ENCODE peak calls at places on chromosome X, in four cellular contexts. M, G, B and D are unnamed samples. For H3K4me1 and H3K27me3, the result is how much of the 10 kb centered on the place peaks cover.

GRCh38 chrX:136477026-136477425 is 10.7 kb upstream of the BRS3 start:
- DNase-seq in G (no peak), B (no peak), M (no peak), D (no peak)

GRCh38 chrX:132737743-132738142 is 220.7 kb downstream of the HS6ST2 start:
- DNase-seq in G (no peak), M (no peak), B (no peak), D (no peak)

GRCh38 chrX:154812341-154813101 is 7.2 kb upstream of the MPP1 start:
- DNase-seq in M (no peak), G (no peak), B (no peak), D (no peak)

GRCh38 chrX:131747173-131747572 is 203.3 kb downstream of the OR13H1 start:
- DNase-seq in B (no peak), M (peak), G (no peak), D (peak)

GRCh38 chrX:53435997-53436396 is 1.8 kb upstream of the HSD17B10 start:
- DNase-seq in B (no peak), M (peak), G (peak), D (peak)

GRCh38 chrX:39133971-39134370 is 332.7 kb downstream of the MID1IP1 start:
- DNase-seq in M (no peak), G (peak), B (no peak), D (no peak)

GRCh38 chrX:120562569-120562926 is 1.8 kb upstream of the CUL4B start:
- DNase-seq in B (no peak), G (no peak), M (peak), D (no peak)

GRCh38 chrX:151982217-151982616 is 7.7 kb upstream of the GABRE start:
- DNase-seq in B (no peak), M (no peak), G (no peak), D (no peak)

GRCh38 chrX:72080800-72081199 is 50.9 kb downstream of the RTL5 start:
- DNase-seq in B (no peak), G (no peak), M (no peak), D (no peak)

GRCh38 chrX:109049903-109050302 is 313.5 kb upstream of the IRS4 start:
- DNase-seq in M (no peak), B (no peak), G (peak), D (no peak)

GRCh38 chrX:34126011-34126410 is 6.1 kb downstream of the FAM47A start:
- DNase-seq in M (no peak), G (no peak), B (no peak), D (no peak)

GRCh38 chrX:53317365-53318069 is 36.1 kb upstream of the IQSEC2 start:
- DNase-seq in B (no peak), G (peak), M (peak), D (peak)

GRCh38 chrX:152904151-152905080 is 6.5 kb downstream of the ZNF185 start:
- DNase-seq in G (peak), B (no peak), M (peak), D (no peak)

GRCh38 chrX:12007881-12008280 is 130.4 kb upstream of the FRMPD4 start:
- DNase-seq in G (no peak), M (no peak), B (no peak), D (no peak)

GRCh38 chrX:1390621-1391369 is 1.1 kb downstream of the SLC25A6 start:
- DNase-seq in M (no peak), G (peak), B (no peak), D (no peak)

GRCh38 chrX:103656623-103657022 is 27.8 kb downstream of the TCEAL1 start:
- DNase-seq in G (no peak), B (no peak), M (no peak), D (no peak)

GRCh38 chrX:109862386-109862910 is 129.4 kb upstream of the ACSL4 start:
- DNase-seq in G (no peak), M (no peak), B (no peak), D (no peak)

GRCh38 chrX:130173190-130173895 is 1.6 kb downstream of the RAB33A start:
- DNase-seq in B (no peak), M (peak), G (no peak), D (no peak)

GRCh38 chrX:118595501-118596042 is 100.0 kb downstream of the DOCK11 start:
- DNase-seq in B (no peak), M (no peak), G (no peak), D (no peak)

GRCh38 chrX:118596428-118596827 is 100.8 kb downstream of the DOCK11 start:
- DNase-seq in G (no peak), M (no peak), B (no peak), D (no peak)

GRCh38 chrX:118593407-118593806 is 97.8 kb downstream of the DOCK11 start:
- DNase-seq in G (no peak), M (no peak), B (no peak), D (no peak)

DNA sequence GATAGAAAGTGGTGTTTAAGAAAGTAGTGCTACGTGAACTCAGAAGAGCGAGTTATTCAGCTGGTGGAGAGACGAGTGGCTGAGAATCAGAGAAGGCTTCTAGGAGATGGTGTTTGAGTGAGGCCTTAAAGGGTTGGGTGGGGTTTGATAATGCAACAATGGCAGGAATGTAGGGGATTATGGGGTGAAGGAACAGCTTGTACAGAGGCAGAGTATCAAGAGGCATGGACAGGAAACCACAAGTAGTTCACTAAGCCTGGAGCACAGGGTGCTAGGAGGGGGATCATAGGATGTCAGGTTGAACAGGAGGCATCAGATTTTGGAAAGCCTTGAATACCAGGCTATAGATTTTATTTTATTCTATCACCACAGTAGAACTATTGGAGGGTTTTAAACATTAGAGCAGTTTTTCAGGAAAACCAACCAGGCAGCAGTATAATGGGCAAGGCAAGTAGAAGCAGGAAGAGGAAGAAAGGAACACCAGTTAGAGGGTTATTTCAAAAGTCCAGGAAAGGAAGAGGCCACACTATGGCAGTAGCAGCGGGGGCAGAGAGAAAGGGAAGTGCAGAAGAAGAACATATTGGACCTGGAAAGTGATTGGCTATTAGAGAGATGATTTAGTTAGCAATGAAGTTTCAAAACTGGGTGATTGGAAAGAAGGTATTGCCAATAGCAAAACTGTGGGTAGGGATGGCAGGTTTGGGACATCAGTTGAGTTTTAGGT is 99.2 kb downstream of the DOCK11 start:
- DNase-seq in M (no peak), G (no peak), B (no peak), D (no peak)
- H3K4me1 ChIP-seq in M (under half), G (under half), B (under half), D (under half)

GRCh38 chrX:49309401-49309981 is 6.0 kb downstream of the GAGE10 start:
- DNase-seq in M (no peak), G (peak), B (no peak), D (peak)
- H3K27ac ChIP-seq in M (peak), G (no peak), B (peak), D (peak)

DNA sequence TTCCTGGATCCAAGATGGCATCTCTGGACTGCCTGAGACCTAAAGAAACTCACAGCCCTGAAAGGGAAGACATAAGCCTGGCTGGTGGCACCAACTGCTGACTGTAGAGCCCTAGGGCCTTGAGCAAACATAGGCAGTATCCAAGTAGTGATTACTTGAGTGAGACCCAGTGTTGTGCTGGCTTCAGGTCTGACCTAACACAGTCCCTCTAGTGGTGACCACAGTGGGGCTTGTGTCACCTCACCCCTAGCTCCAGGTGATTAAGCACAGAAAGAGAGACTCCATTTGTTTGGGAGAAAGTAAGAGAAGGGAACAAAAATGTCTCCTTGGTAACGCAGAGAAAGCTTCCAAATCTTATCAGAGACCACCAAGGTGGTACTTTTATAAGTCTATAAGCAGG is 496.3 kb upstream of the HTR2C start:
- DNase-seq in G (peak), B (no peak), M (no peak), D (no peak)
- H3K27me3 ChIP-seq in G (under half), B (under half), M (under half), D (under half)

GRCh38 chrX:20802036-20802435 is 535.3 kb upstream of the RPS6KA3 start:
- DNase-seq in M (no peak), G (no peak), B (no peak), D (no peak)

GRCh38 chrX:20796450-20796849 is 529.7 kb upstream of the RPS6KA3 start:
- DNase-seq in B (no peak), M (no peak), G (no peak), D (no peak)
- H3K4me1 ChIP-seq in B (under half), M (under half), G (under half), D (under half)

DNA sequence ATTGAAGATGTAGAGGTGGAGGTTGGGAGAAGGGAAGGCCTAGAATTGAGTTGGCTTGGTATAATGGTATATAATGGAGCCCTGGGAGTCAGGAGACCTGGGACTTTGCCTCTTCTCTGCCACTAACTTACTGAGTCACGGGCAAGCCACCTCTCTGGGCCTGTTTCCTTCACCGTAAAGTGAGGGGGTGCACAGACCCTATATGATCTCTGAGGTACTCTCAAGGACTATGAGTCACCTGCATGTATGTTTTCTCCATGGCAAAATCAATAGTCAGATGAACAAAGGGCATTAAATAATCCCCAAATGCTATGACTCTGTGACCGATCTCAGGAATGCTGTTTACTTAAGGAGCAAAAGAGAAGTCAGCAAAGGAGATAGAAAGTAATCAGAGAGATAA is 5.1 kb downstream of the P2RY4 start:
- DNase-seq in G (no peak), B (no peak), M (no peak), D (no peak)
- H3K27ac ChIP-seq in G (no peak), B (no peak), M (no peak), D (no peak)